ENCODE peak calls at places on chromosome 15, in four cellular contexts. R is islet precursor cell, P is left colon, O is tibial artery. H is an unnamed sample.

GRCh38 chr15:20340931-20341661 is 200.5 kb downstream of the GOLGA6L6 start:
- DNase-seq in P (peak; percentile 71), O (peak; percentile 87), R (peak; percentile 96), H (peak; percentile 71)

GRCh38 chr15:82649226-82649999 is 2.2 kb upstream of the CPEB1 start:
- DNase-seq in R (no peak), O (no peak), P (no peak), H (no peak)

GRCh38 chr15:70358011-70358819 is 260.5 kb upstream of the TLE3 start:
- DNase-seq in R (peak; percentile 44), O (no peak), P (no peak), H (no peak)

GRCh38 chr15:64515825-64516224 is 55.4 kb downstream of the ZNF609 start:
- DNase-seq in O (no peak), P (no peak), R (no peak), H (no peak)

GRCh38 chr15:44536298-44536961 is 517 bp upstream of the EIF3J start:
- DNase-seq in P (peak; percentile 90), R (peak; percentile 98), O (peak; percentile 93), H (peak; percentile 86)

GRCh38 chr15:90367578-90367977 is 15.5 kb downstream of the ZNF774 start:
- DNase-seq in O (no peak), P (no peak), R (no peak), H (no peak)

GRCh38 chr15:70867911-70868467 is 14.0 kb upstream of the LARP6 start:
- DNase-seq in R (no peak), P (no peak), O (no peak), H (no peak)

GRCh38 chr15:74784426-74784825 is 2.5 kb downstream of the CSK start:
- DNase-seq in O (no peak), P (no peak), R (no peak), H (no peak)

GRCh38 chr15:31296304-31297220 is 30.1 kb upstream of the KLF13 start:
- DNase-seq in R (peak; percentile 49), P (peak; percentile 66), O (no peak), H (no peak)

GRCh38 chr15:63600646-63601025 is 3.4 kb downstream of the FBXL22 start:
- DNase-seq in O (peak; percentile 92), P (peak; percentile 88), R (peak; percentile 87), H (peak; percentile 88)

GRCh38 chr15:78216276-78217229 is 17.8 kb downstream of the ACSBG1 start:
- DNase-seq in R (peak; percentile 46), P (peak; percentile 97), O (no peak), H (peak; percentile 79)

GRCh38 chr15:100383302-100384107 is 41.7 kb upstream of the ADAMTS17 start:
- DNase-seq in O (no peak), P (no peak), R (peak; percentile 57), H (no peak)

H was measured in left ventricle myocardium inferior.